ENCODE peak calls at places on chromosome 4, in nine cellular contexts. B is SK-N-SH, V is breast epithelium, E is stomach, H is prostate gland, L is sigmoid colon, R is Panc1, M is GM23338, F is HCT116. T is an unnamed sample.
A peak's percentile ranks its signal among the peaks of the same experiment; 100 is the strongest.

GRCh38 chr4:115489284-115489683 is 375.9 kb upstream of the NDST4 start:
- DNase-seq in L (no peak), V (no peak), E (no peak), H (no peak), F (no peak), B (no peak), R (no peak), M (no peak), T (no peak)

GRCh38 chr4:48315728-48316630 is 25.4 kb upstream of the SLAIN2 start:
- DNase-seq in R (no peak), L (no peak), H (peak; percentile 17), F (peak; percentile 66), B (peak; percentile 60), M (peak; percentile 86), E (no peak), V (no peak), T (no peak)

GRCh38 chr4:38664704-38665401 is 854 bp downstream of the KLF3 start:
- DNase-seq in L (peak; percentile 88), R (no peak), E (peak; percentile 69), F (no peak), B (peak; percentile 78), V (peak; percentile 60), H (peak; percentile 73), M (peak; percentile 60), T (peak; percentile 72)

GRCh38 chr4:124483043-124483906 is 229.3 kb downstream of the ANKRD50 start:
- DNase-seq in F (no peak), H (no peak), B (peak; percentile 47), R (no peak), M (peak; percentile 21), E (no peak), L (no peak), V (no peak), T (no peak)

GRCh38 chr4:106287353-106287969 is 28.5 kb downstream of the TBCK start:
- DNase-seq in F (no peak), R (peak; percentile 17), L (no peak), V (no peak), H (no peak), B (no peak), E (no peak), M (no peak), T (no peak)

GRCh38 chr4:168218663-168219062 is 99.9 kb downstream of the DDX60 start:
- DNase-seq in L (no peak), H (no peak), R (no peak), M (no peak), E (no peak), F (no peak), B (no peak), V (no peak), T (no peak)

GRCh38 chr4:120331486-120332281 is 265.0 kb upstream of the MAD2L1 start:
- DNase-seq in R (no peak), L (no peak), H (no peak), F (peak; percentile 59), M (no peak), V (no peak), E (no peak), B (no peak), T (no peak)

GRCh38 chr4:5710962-5711478 is at the start of gene EVC:
- DNase-seq in M (peak; percentile 71), H (peak; percentile 83), B (peak; percentile 90), E (peak; percentile 62), L (peak; percentile 94), R (no peak), F (no peak), V (peak; percentile 75), T (peak; percentile 63)

GRCh38 chr4:44848466-44848865 is 122.1 kb upstream of the GNPDA2 start:
- DNase-seq in B (no peak), R (no peak), E (no peak), L (no peak), M (no peak), H (no peak), F (no peak), V (no peak), T (no peak)

GRCh38 chr4:104015680-104016079 is 295.9 kb upstream of the TACR3 start:
- DNase-seq in E (no peak), M (peak; percentile 61), V (no peak), H (no peak), F (peak; percentile 28), R (no peak), B (no peak), L (no peak), T (no peak)

DNA sequence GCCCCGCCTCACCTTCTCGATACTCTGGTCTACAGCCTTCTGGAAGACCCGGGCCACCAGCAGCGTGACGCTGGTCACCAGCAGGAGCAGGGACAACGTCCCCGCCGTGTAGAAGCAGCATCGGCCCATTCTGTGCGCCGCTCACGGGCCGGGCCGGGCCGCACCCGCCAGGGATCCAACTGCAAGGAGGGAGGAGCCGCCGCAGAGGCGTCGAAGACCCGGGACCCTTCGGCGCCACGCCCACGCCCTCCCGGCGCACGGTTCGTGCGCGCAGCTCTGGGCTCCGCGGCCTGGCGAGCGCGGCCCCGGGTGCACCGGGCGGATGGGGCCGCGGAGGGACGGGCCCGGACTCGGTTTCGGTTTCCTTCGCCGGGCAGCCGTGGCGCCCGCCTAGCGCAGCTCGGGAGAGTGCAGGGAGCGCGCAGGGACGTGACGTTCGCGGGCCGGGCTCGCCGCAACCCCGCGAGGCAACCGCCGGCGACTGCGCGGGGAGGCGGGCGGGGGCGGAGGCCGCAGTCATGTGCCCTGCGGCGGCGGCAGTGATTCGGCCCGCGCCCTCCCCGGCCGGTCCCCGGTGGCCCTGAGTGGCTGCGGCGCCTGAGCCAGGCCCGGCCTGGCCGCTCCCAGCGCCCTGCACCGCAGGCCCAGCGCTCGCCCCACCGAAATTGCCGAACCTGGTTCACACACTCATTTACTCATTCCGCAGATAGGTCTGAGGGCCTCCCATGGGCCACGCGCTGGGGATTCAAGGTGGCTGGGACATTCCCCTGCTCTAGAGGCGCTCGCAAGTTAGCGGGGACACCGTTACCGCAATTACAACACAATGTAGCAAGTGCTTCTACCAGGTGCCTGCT is at the start of gene SCARB2:
- DNase-seq in R (no peak), V (peak; percentile 86), L (peak; percentile 95), B (peak; percentile 96), E (peak; percentile 92), M (peak; percentile 83), H (peak; percentile 86), F (peak; percentile 47), T (peak; percentile 91)
- H3K4me1 ChIP-seq in R (peaks cover 29% of the 10 kb centered on the region), V (peaks cover 37% of the 10 kb centered on the region), L (peaks cover 49% of the 10 kb centered on the region), B (peaks cover 32% of the 10 kb centered on the region), E (peaks cover 71% of the 10 kb centered on the region), M (peaks cover 32% of the 10 kb centered on the region), H (peaks cover 20% of the 10 kb centered on the region), F (peaks cover 18% of the 10 kb centered on the region), T (peaks cover 38% of the 10 kb centered on the region)

GRCh38 chr4:86511590-86511989 is 82.5 kb upstream of the PTPN13 start:
- DNase-seq in V (no peak), E (no peak), H (no peak), R (no peak), F (no peak), M (no peak), L (no peak), B (no peak), T (no peak)

GRCh38 chr4:86508436-86508835 is 85.7 kb upstream of the PTPN13 start:
- DNase-seq in L (no peak), M (no peak), H (no peak), V (no peak), F (no peak), R (no peak), E (no peak), B (no peak), T (no peak)

DNA sequence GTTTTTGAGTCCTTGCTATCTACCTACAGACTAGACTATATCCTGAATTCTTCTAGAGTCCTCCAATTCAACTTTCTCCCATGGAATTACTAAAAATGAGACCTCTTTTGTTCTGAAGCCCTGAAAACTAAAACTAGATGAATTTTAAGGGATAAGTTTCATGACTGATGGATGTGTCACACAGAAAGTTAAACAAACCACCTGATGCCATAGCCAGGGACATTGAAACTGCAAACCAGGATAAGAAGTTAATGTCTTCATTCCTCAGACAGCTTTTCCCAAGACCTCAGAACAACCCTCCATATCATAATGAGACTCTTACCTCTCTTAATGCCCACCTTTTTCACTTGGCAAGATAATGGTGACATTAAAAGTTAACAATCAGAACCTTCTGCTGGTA is 81.5 kb upstream of the PTPN13 start:
- DNase-seq in M (no peak), B (no peak), H (no peak), V (no peak), E (no peak), R (no peak), F (no peak), L (no peak), T (no peak)
- H3K4me3 ChIP-seq in M (no peak overlapping the region), B (no peak overlapping the region), H (no peak overlapping the region), V (no peak overlapping the region), E (no peak overlapping the region), R (no peak overlapping the region), F (no peak overlapping the region), L (no peak overlapping the region), T (no peak overlapping the region)

DNA sequence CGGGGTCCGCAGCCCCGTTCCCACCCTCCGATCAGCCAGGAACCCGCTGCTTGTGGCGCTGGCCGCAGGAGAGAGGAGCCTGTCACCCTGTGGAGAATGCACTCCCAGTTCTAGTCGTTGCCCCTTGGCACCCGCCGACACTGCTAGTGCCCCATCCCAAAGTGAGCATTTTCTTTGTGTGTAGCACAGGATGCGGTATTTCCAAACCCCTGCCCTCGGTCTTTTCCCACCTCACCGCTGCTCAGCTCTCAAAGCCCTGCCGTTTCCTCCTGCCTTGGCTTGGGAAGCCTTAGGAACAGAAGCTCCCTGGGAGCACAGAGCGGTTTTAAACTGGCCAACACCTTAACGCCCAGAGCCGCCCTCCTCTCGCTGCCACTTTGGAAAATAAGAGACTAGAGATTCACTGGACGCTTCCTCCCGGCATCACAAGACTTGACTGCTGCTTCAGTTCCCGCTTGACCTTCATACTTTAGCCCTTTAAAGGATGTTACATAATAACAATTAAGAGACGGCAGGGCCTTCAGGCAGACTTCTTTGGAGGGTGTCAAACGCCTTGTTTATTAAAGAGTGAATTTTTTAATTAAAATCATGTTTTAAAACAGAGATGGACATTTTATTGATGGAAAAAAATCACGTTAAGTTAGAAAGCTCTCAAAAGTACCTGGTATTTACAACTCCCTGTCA is 843 bp downstream of the CYP4V2 start:
- DNase-seq in L (peak; percentile 81), M (peak; percentile 73), B (no peak), H (peak; percentile 20), R (no peak), V (no peak), F (no peak), E (peak; percentile 35), T (peak; percentile 57)
- TF ChIP-seq POLR2AphosphoS5 in L (peak; percentile 48), M (peak; percentile 39), B (no peak), H (peak; percentile 50), R (no peak), V (no peak), F (no peak), E (no peak), T (peak; percentile 61)

DNA sequence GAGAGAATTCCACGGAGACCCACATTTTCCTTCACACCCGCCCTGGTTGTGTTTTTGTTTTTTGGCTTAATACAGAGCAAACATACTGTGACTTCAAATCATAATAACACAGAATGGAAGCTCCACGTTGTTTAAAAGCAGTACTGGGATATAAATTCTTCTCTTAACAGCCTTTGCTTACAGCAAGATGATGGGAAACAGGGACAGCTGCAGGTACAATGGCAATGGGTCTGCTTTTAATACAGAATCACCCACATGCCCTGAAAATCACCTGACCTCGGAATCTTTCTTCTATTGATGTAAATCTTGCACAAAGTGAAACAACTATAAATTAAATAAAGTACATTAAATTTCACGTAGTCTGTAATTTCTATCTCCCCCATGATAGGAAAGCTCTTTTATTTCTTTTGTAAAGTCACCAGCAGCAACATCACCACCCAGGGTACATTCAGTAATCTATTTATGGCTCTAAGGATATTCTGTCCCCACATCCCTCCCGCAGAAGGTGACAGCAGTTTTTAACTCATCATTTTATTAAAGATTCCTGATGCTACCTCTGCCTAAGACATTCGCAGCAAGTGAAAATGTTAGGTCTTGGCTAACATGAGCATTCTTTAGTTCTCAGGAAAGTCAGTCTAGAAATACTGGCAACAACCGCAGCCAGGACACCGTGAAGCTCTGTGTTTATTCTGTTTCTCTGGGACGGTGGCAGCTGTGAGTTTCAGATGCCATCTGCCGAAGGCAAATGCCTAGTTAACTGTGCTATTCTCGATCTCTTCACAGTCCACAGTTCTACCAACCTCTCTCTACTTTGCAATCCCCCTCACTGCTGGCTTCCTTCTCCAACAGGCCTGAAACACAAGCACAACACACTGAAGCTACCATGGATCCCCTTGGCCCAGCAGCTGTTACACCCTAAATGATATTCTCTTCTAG is 119.1 kb downstream of the ZNF827 start:
- DNase-seq in E (no peak), F (no peak), V (no peak), R (no peak), B (no peak), M (no peak), H (peak; percentile 20), L (no peak), T (peak; percentile 22)
- H3K4me1 ChIP-seq in E (peaks cover 13% of the 10 kb centered on the region), F (no peaks in the 10 kb centered on the region), V (no peaks in the 10 kb centered on the region), R (no peaks in the 10 kb centered on the region), B (peaks cover 10% of the 10 kb centered on the region), M (peaks cover 36% of the 10 kb centered on the region), H (no peaks in the 10 kb centered on the region), L (peaks cover 12% of the 10 kb centered on the region), T (no peaks in the 10 kb centered on the region)

T was measured in transverse colon.